ENCODE peak calls at places on chromosomes 7 and 10, in five cellular contexts. One of them, this sample, is unnamed.

GRCh38 chr7:110762514-110762913 is 328.4 kb upstream of the LRRN3 start:
- DNase-seq in CD8-positive, alpha-beta T cell: no peak
- DNase-seq in HFF-Myc: no peak
- DNase-seq in neural progenitor cell: no peak
- DNase-seq in colonic mucosa: no peak
- DNase-seq in this sample: no peak

GRCh38 chr10:110918269-110918632 is 729 bp downstream of the BBIP1 start:
- DNase-seq in CD8-positive, alpha-beta T cell: peak
- DNase-seq in neural progenitor cell: peak
- DNase-seq in HFF-Myc: peak
- DNase-seq in colonic mucosa: peak
- DNase-seq in this sample: no peak

GRCh38 chr7:139384611-139385010 is 24.9 kb downstream of the LUC7L2 start:
- DNase-seq in colonic mucosa: no peak
- DNase-seq in HFF-Myc: no peak
- DNase-seq in neural progenitor cell: no peak
- DNase-seq in CD8-positive, alpha-beta T cell: no peak
- DNase-seq in this sample: no peak

GRCh38 chr7:139526578-139527544 is 3.4 kb downstream of the CLEC2L start:
- DNase-seq in CD8-positive, alpha-beta T cell: no peak
- DNase-seq in HFF-Myc: peak
- DNase-seq in colonic mucosa: no peak
- DNase-seq in neural progenitor cell: no peak
- DNase-seq in this sample: no peak

GRCh38 chr10:99685232-99686041 is 26.1 kb downstream of the ENTPD7 start:
- DNase-seq in CD8-positive, alpha-beta T cell: no peak
- DNase-seq in neural progenitor cell: no peak
- DNase-seq in colonic mucosa: peak
- DNase-seq in HFF-Myc: no peak
- DNase-seq in this sample: peak

GRCh38 chr10:84693006-84693405 is 364.6 kb downstream of the CCSER2 start:
- DNase-seq in colonic mucosa: no peak
- DNase-seq in neural progenitor cell: no peak
- DNase-seq in CD8-positive, alpha-beta T cell: no peak
- DNase-seq in HFF-Myc: no peak
- DNase-seq in this sample: no peak

GRCh38 chr10:12631216-12631615 is 281.9 kb downstream of the CAMK1D start:
- DNase-seq in colonic mucosa: peak
- DNase-seq in HFF-Myc: peak
- DNase-seq in neural progenitor cell: peak
- DNase-seq in CD8-positive, alpha-beta T cell: no peak
- DNase-seq in this sample: no peak

GRCh38 chr10:24963646-24964045 is 11.2 kb upstream of the PRTFDC1 start:
- DNase-seq in CD8-positive, alpha-beta T cell: no peak
- DNase-seq in colonic mucosa: no peak
- DNase-seq in HFF-Myc: no peak
- DNase-seq in neural progenitor cell: peak
- DNase-seq in this sample: no peak

GRCh38 chr10:27783660-27784059 is 38.0 kb upstream of the MKX start:
- DNase-seq in neural progenitor cell: peak
- DNase-seq in colonic mucosa: no peak
- DNase-seq in CD8-positive, alpha-beta T cell: peak
- DNase-seq in HFF-Myc: peak
- DNase-seq in this sample: no peak

GRCh38 chr10:103276941-103277712 is at the start of gene INA:
- DNase-seq in colonic mucosa: no peak
- DNase-seq in HFF-Myc: no peak
- DNase-seq in CD8-positive, alpha-beta T cell: no peak
- DNase-seq in neural progenitor cell: peak
- DNase-seq in this sample: peak

GRCh38 chr7:21945374-21946227 is at the start of gene CDCA7L:
- DNase-seq in HFF-Myc: peak
- DNase-seq in neural progenitor cell: peak
- DNase-seq in colonic mucosa: peak
- DNase-seq in CD8-positive, alpha-beta T cell: peak
- DNase-seq in this sample: peak

GRCh38 chr10:101397140-101397539 is 43.2 kb downstream of the BTRC start:
- DNase-seq in colonic mucosa: no peak
- DNase-seq in HFF-Myc: peak
- DNase-seq in neural progenitor cell: peak
- DNase-seq in CD8-positive, alpha-beta T cell: no peak
- DNase-seq in this sample: peak

GRCh38 chr7:80453699-80454340 is 58.0 kb downstream of the GNAT3 start:
- DNase-seq in CD8-positive, alpha-beta T cell: no peak
- DNase-seq in colonic mucosa: no peak
- DNase-seq in neural progenitor cell: peak
- DNase-seq in HFF-Myc: peak
- DNase-seq in this sample: no peak

GRCh38 chr7:369981-370621 is 80.1 kb downstream of the FOXL3 start:
- DNase-seq in colonic mucosa: no peak
- DNase-seq in HFF-Myc: no peak
- DNase-seq in CD8-positive, alpha-beta T cell: no peak
- DNase-seq in neural progenitor cell: no peak
- DNase-seq in this sample: no peak

GRCh38 chr7:12888727-12889126 is 201.3 kb downstream of the ARL4A start:
- DNase-seq in colonic mucosa: no peak
- DNase-seq in neural progenitor cell: no peak
- DNase-seq in CD8-positive, alpha-beta T cell: no peak
- DNase-seq in HFF-Myc: no peak
- DNase-seq in this sample: no peak

GRCh38 chr10:6669269-6669859 is 89.3 kb upstream of the PRKCQ start:
- DNase-seq in colonic mucosa: peak
- DNase-seq in neural progenitor cell: peak
- DNase-seq in CD8-positive, alpha-beta T cell: no peak
- DNase-seq in HFF-Myc: peak
- DNase-seq in this sample: peak

GRCh38 chr7:70338061-70338460 is 739.8 kb downstream of the AUTS2 start:
- DNase-seq in HFF-Myc: no peak
- DNase-seq in neural progenitor cell: no peak
- DNase-seq in CD8-positive, alpha-beta T cell: no peak
- DNase-seq in colonic mucosa: no peak
- DNase-seq in this sample: no peak

GRCh38 chr10:68330852-68331454 is 911 bp upstream of the HNRNPH3 start:
- DNase-seq in HFF-Myc: no peak
- DNase-seq in CD8-positive, alpha-beta T cell: no peak
- DNase-seq in neural progenitor cell: peak
- DNase-seq in colonic mucosa: peak
- DNase-seq in this sample: no peak

GRCh38 chr10:23291551-23292334 is 52.9 kb downstream of the C10orf67 start:
- DNase-seq in colonic mucosa: no peak
- DNase-seq in HFF-Myc: no peak
- DNase-seq in neural progenitor cell: no peak
- DNase-seq in CD8-positive, alpha-beta T cell: no peak
- DNase-seq in this sample: no peak

GRCh38 chr7:93392984-93393383 is 160.8 kb downstream of the VPS50 start:
- DNase-seq in colonic mucosa: no peak
- DNase-seq in CD8-positive, alpha-beta T cell: no peak
- DNase-seq in HFF-Myc: no peak
- DNase-seq in neural progenitor cell: no peak
- DNase-seq in this sample: no peak
- TF ChIP-seq CTCF in colonic mucosa: no peak
- TF ChIP-seq CTCF in CD8-positive, alpha-beta T cell: no peak
- TF ChIP-seq CTCF in HFF-Myc: no peak
- TF ChIP-seq CTCF in neural progenitor cell: no peak
- TF ChIP-seq CTCF in this sample: no peak

DNA sequence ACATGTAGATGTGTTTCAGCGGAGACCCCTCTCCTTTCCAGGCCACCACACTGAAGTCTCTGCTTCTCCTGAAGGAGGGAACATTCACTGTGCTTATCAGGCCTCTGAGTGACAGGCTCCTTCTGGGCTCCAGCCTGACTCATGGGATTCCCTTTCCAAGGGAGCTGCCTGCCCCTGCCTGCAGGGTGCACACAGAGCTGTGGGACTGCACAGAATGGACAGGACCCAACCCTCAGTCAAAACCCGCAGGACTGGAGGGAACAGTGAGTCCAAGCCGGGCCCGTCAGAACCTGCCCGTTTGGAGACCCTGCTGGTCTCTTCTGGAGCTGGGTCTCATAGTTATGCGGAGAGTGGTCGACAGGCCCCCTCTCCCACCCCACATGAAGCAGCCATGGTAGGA is 32.6 kb downstream of the PLAC9 start:
- DNase-seq in CD8-positive, alpha-beta T cell: no peak
- DNase-seq in colonic mucosa: no peak
- DNase-seq in HFF-Myc: no peak
- DNase-seq in neural progenitor cell: no peak
- DNase-seq in this sample: no peak
- TF ChIP-seq CTCF in CD8-positive, alpha-beta T cell: no peak
- TF ChIP-seq CTCF in colonic mucosa: no peak
- TF ChIP-seq CTCF in HFF-Myc: no peak
- TF ChIP-seq CTCF in neural progenitor cell: no peak
- TF ChIP-seq CTCF in this sample: no peak

GRCh38 chr7:71871446-71871845 is 540.7 kb downstream of the CALN1 start:
- DNase-seq in CD8-positive, alpha-beta T cell: no peak
- DNase-seq in HFF-Myc: no peak
- DNase-seq in colonic mucosa: no peak
- DNase-seq in neural progenitor cell: peak
- DNase-seq in this sample: no peak
- TF ChIP-seq CTCF in CD8-positive, alpha-beta T cell: no peak
- TF ChIP-seq CTCF in HFF-Myc: peak
- TF ChIP-seq CTCF in colonic mucosa: no peak
- TF ChIP-seq CTCF in neural progenitor cell: peak
- TF ChIP-seq CTCF in this sample: no peak

DNA sequence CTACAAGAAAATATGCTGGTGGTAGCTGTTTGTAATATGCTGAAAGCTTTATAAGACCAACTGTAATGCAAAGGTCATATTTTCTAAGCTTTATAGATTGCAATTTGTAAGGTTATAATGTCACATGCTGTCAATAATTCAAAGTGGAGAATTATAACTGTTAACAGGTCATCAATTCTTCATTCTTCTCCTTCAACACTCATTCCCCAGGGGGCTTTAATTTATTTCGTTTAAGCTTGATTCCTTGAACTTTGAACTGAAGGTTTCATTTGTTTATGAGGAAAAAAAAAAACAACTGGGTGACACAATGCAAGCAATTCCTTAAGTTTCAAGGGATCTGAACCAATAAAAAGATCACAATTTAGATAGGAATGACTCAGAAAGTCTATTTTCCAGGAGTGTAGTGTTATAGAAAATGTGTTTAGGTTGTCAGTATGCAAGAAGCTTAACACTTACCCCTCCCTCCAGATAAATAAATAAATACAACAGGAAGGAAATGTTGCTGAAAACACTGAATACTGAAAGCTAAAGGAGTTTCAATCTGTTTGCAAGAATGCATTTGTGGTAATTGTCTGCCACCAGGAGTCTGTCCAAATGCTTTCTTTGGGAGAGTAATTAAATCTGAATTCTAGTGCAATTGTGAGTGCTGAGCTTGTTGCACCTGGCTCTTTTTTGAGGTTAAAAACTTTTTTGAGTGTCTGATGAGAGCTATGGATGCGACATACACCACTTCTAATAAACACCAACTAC is 183.6 kb downstream of the SORCS1 start:
- DNase-seq in neural progenitor cell: peak
- DNase-seq in CD8-positive, alpha-beta T cell: no peak
- DNase-seq in HFF-Myc: no peak
- DNase-seq in colonic mucosa: no peak
- DNase-seq in this sample: peak
- TF ChIP-seq CTCF in neural progenitor cell: no peak
- TF ChIP-seq CTCF in CD8-positive, alpha-beta T cell: no peak
- TF ChIP-seq CTCF in HFF-Myc: no peak
- TF ChIP-seq CTCF in colonic mucosa: no peak
- TF ChIP-seq CTCF in this sample: peak

GRCh38 chr10:58647366-58647765 is 134.7 kb downstream of the BICC1 start:
- DNase-seq in CD8-positive, alpha-beta T cell: no peak
- DNase-seq in colonic mucosa: no peak
- DNase-seq in neural progenitor cell: no peak
- DNase-seq in HFF-Myc: no peak
- DNase-seq in this sample: no peak

GRCh38 chr10:58651040-58651439 is 138.4 kb downstream of the BICC1 start:
- DNase-seq in colonic mucosa: no peak
- DNase-seq in neural progenitor cell: no peak
- DNase-seq in CD8-positive, alpha-beta T cell: no peak
- DNase-seq in HFF-Myc: no peak
- DNase-seq in this sample: no peak

GRCh38 chr10:58644311-58644710 is 131.6 kb downstream of the BICC1 start:
- DNase-seq in CD8-positive, alpha-beta T cell: no peak
- DNase-seq in HFF-Myc: no peak
- DNase-seq in colonic mucosa: no peak
- DNase-seq in neural progenitor cell: no peak
- DNase-seq in this sample: no peak

GRCh38 chr10:58645762-58646161 is 133.1 kb downstream of the BICC1 start:
- DNase-seq in colonic mucosa: no peak
- DNase-seq in neural progenitor cell: no peak
- DNase-seq in HFF-Myc: no peak
- DNase-seq in CD8-positive, alpha-beta T cell: no peak
- DNase-seq in this sample: no peak

GRCh38 chr10:58647770-58648169 is 135.1 kb downstream of the BICC1 start:
- DNase-seq in neural progenitor cell: no peak
- DNase-seq in colonic mucosa: no peak
- DNase-seq in HFF-Myc: no peak
- DNase-seq in CD8-positive, alpha-beta T cell: no peak
- DNase-seq in this sample: no peak
- TF ChIP-seq CTCF in neural progenitor cell: no peak
- TF ChIP-seq CTCF in colonic mucosa: no peak
- TF ChIP-seq CTCF in HFF-Myc: no peak
- TF ChIP-seq CTCF in CD8-positive, alpha-beta T cell: no peak
- TF ChIP-seq CTCF in this sample: no peak

GRCh38 chr10:129274928-129275474 is 192.0 kb upstream of the MGMT start:
- DNase-seq in HFF-Myc: no peak
- DNase-seq in CD8-positive, alpha-beta T cell: no peak
- DNase-seq in neural progenitor cell: peak
- DNase-seq in colonic mucosa: no peak
- DNase-seq in this sample: no peak
- TF ChIP-seq CTCF in HFF-Myc: no peak
- TF ChIP-seq CTCF in CD8-positive, alpha-beta T cell: no peak
- TF ChIP-seq CTCF in neural progenitor cell: peak
- TF ChIP-seq CTCF in colonic mucosa: no peak
- TF ChIP-seq CTCF in this sample: no peak

GRCh38 chr10:22156750-22157149 is 61.1 kb downstream of the EBLN1 start:
- DNase-seq in colonic mucosa: no peak
- DNase-seq in HFF-Myc: no peak
- DNase-seq in neural progenitor cell: no peak
- DNase-seq in CD8-positive, alpha-beta T cell: no peak
- DNase-seq in this sample: no peak
- TF ChIP-seq CTCF in colonic mucosa: no peak
- TF ChIP-seq CTCF in HFF-Myc: no peak
- TF ChIP-seq CTCF in neural progenitor cell: no peak
- TF ChIP-seq CTCF in CD8-positive, alpha-beta T cell: no peak
- TF ChIP-seq CTCF in this sample: no peak

GRCh38 chr7:137488038-137488437 is 144.5 kb upstream of the PTN start:
- DNase-seq in HFF-Myc: no peak
- DNase-seq in colonic mucosa: no peak
- DNase-seq in CD8-positive, alpha-beta T cell: no peak
- DNase-seq in neural progenitor cell: no peak
- DNase-seq in this sample: no peak
- TF ChIP-seq CTCF in HFF-Myc: peak
- TF ChIP-seq CTCF in colonic mucosa: no peak
- TF ChIP-seq CTCF in CD8-positive, alpha-beta T cell: no peak
- TF ChIP-seq CTCF in neural progenitor cell: peak
- TF ChIP-seq CTCF in this sample: no peak

This sample was measured in GM20000.